ENCODE peak calls at places on chromosomes 16 and 17, in ten cellular contexts. I is heart left ventricle; L is endodermal cell; Y is ovary; A is caudate nucleus; B is ascending aorta; G is CD4-positive, CD25-positive, alpha-beta regulatory T cell; X is AG04450; H is A549; D is adrenal gland. N is an unnamed sample.

GRCh38 chr16:68643227-68643626 is 1.9 kb upstream of the CDH3 start:
- DNase-seq in Y (peak), G (no peak), D (no peak), X (no peak), L (peak), I (no peak), H (no peak), B (no peak), A (no peak), N (no peak)

GRCh38 chr16:68993885-68994284 is 111.6 kb upstream of the HAS3 start:
- DNase-seq in H (peak), I (no peak), D (no peak), B (no peak), A (no peak), X (peak), L (no peak), Y (no peak), G (no peak), N (no peak)

GRCh38 chr17:44787271-44787940 is 28.6 kb downstream of the ADAM11 start:
- DNase-seq in Y (no peak), A (no peak), H (no peak), G (no peak), D (no peak), L (peak), X (no peak), B (no peak), I (no peak), N (no peak)

GRCh38 chr16:84874553-84874952 is 54.8 kb downstream of the CRISPLD2 start:
- DNase-seq in X (no peak), B (no peak), D (no peak), Y (no peak), I (no peak), H (no peak), A (no peak), L (no peak), G (no peak), N (peak)

GRCh38 chr17:66255112-66255511 is 25.9 kb upstream of the APOH start:
- DNase-seq in Y (no peak), D (peak), A (no peak), X (peak), B (no peak), G (peak), L (no peak), I (no peak), H (no peak), N (peak)

GRCh38 chr16:79593754-79594153 is 6.8 kb downstream of the MAF start:
- DNase-seq in Y (no peak), H (no peak), X (no peak), B (no peak), A (no peak), I (no peak), G (no peak), D (no peak), L (no peak), N (no peak)

GRCh38 chr16:66924527-66925321 is 611 bp downstream of the RRAD start:
- DNase-seq in D (no peak), A (no peak), Y (peak), L (peak), H (peak), B (no peak), X (no peak), G (peak), I (peak), N (peak)

GRCh38 chr16:31134625-31135534 is 647 bp downstream of the PRSS8 start:
- DNase-seq in X (no peak), D (no peak), L (peak), A (no peak), B (no peak), G (no peak), Y (no peak), I (no peak), H (no peak), N (peak)

GRCh38 chr16:74592847-74593246 is 14.1 kb downstream of the GLG1 start:
- DNase-seq in L (no peak), H (no peak), Y (no peak), G (no peak), A (no peak), B (no peak), X (no peak), I (no peak), D (peak), N (no peak)

GRCh38 chr16:86751081-86752030 is 173.0 kb downstream of the FOXL1 start:
- DNase-seq in H (no peak), L (no peak), B (peak), Y (no peak), X (peak), I (no peak), A (no peak), D (no peak), G (no peak), N (no peak)

GRCh38 chr17:37182786-37183185 is 193.0 kb upstream of the C17orf78 start:
- DNase-seq in L (no peak), G (no peak), D (no peak), B (no peak), X (no peak), Y (no peak), A (no peak), H (no peak), I (no peak), N (no peak)

GRCh38 chr17:73901661-73902415 is 257.6 kb upstream of the SDK2 start:
- DNase-seq in H (no peak), D (peak), L (peak), B (no peak), G (peak), X (no peak), I (peak), A (no peak), Y (no peak), N (no peak)

GRCh38 chr16:67428146-67428731 is 2.7 kb upstream of the HSD11B2 start:
- DNase-seq in B (peak), Y (peak), I (peak), H (peak), L (peak), D (peak), A (peak), G (peak), X (no peak), N (peak)

GRCh38 chr17:14373587-14374259 is 72.8 kb downstream of the HS3ST3B1 start:
- DNase-seq in L (no peak), I (no peak), X (no peak), B (no peak), D (no peak), A (no peak), Y (no peak), H (no peak), G (no peak), N (peak)

GRCh38 chr17:62321451-62321850 is 58.9 kb upstream of the EFCAB3 start:
- DNase-seq in I (no peak), A (no peak), H (no peak), Y (no peak), D (no peak), L (peak), B (no peak), X (no peak), G (no peak), N (no peak)

GRCh38 chr16:83456934-83457333 is 350.8 kb upstream of the HSBP1 start:
- DNase-seq in I (no peak), H (no peak), X (no peak), A (no peak), B (no peak), D (no peak), L (no peak), Y (no peak), G (no peak), N (no peak)

GRCh38 chr16:73831197-73831596 is 465.4 kb upstream of the PSMD7 start:
- DNase-seq in Y (no peak), I (no peak), X (no peak), D (no peak), B (no peak), G (no peak), A (no peak), H (no peak), L (no peak), N (no peak)

GRCh38 chr17:60743282-60743681 is 65.6 kb downstream of the BCAS3 start:
- DNase-seq in D (no peak), Y (no peak), X (no peak), G (no peak), B (no peak), I (no peak), A (no peak), H (no peak), L (no peak), N (no peak)

DNA sequence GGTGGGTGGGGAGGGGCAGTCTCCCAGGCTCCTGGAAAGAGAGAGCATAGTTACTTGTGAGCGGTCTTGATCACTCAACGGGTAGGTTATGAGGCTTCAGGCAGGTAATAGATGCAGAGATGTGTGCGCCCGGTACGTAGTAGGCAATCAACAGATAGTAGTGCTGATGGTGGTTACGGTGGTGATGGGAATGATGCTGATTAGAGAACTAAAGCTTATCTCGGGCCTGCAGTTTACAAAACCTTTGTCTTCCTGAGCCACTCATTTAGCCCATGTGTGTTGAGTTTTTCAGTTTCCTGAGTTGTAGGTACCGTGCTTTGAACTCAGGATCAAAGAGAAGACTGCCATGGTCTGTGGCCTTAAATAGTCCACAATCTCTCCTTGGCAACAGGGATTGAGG is 401.0 kb downstream of the SNX29 start:
- DNase-seq in D (no peak), A (no peak), I (no peak), H (no peak), L (no peak), G (no peak), B (no peak), Y (no peak), X (no peak), N (no peak)
- H3K27ac ChIP-seq in D (no peak), A (no peak), I (no peak), H (no peak), L (no peak), G (no peak), B (no peak), Y (no peak), X (peak), N (no peak)

GRCh38 chr17:9229160-9229825 is 208.0 kb downstream of the NTN1 start:
- DNase-seq in G (no peak), I (no peak), A (no peak), L (no peak), Y (no peak), X (no peak), B (no peak), H (no peak), D (no peak), N (no peak)
- H3K27ac ChIP-seq in G (no peak), I (no peak), A (no peak), L (no peak), Y (no peak), X (no peak), B (peak), H (no peak), D (no peak), N (no peak)

GRCh38 chr17:64572682-64573154 is 65.9 kb downstream of the CEP95 start:
- DNase-seq in H (no peak), I (no peak), L (no peak), D (no peak), X (no peak), G (peak), Y (no peak), A (no peak), B (no peak), N (no peak)
- H3K27ac ChIP-seq in H (no peak), I (no peak), L (no peak), D (no peak), X (no peak), G (peak), Y (no peak), A (no peak), B (no peak), N (no peak)

GRCh38 chr17:17860761-17861107 is 23.9 kb upstream of the SREBF1 start:
- DNase-seq in X (no peak), Y (no peak), A (no peak), B (no peak), G (no peak), H (no peak), I (no peak), L (peak), D (no peak), N (no peak)
- H3K27ac ChIP-seq in X (no peak), Y (no peak), A (no peak), B (no peak), G (no peak), H (no peak), I (no peak), L (no peak), D (no peak), N (no peak)

GRCh38 chr17:50076591-50077235 is 18.4 kb upstream of the PDK2 start:
- DNase-seq in I (no peak), D (no peak), L (peak), X (no peak), A (no peak), H (no peak), B (no peak), G (no peak), Y (no peak), N (peak)
- H3K27ac ChIP-seq in I (no peak), D (no peak), L (no peak), X (no peak), A (no peak), H (no peak), B (peak), G (no peak), Y (no peak), N (no peak)

GRCh38 chr16:19644877-19645276 is 73.2 kb downstream of the KNOP1 start:
- DNase-seq in G (no peak), D (no peak), Y (peak), H (no peak), I (peak), L (no peak), X (no peak), B (peak), A (no peak), N (no peak)

GRCh38 chr16:19649980-19650379 is 68.0 kb downstream of the KNOP1 start:
- DNase-seq in A (no peak), H (no peak), Y (no peak), I (no peak), B (no peak), X (no peak), L (no peak), D (no peak), G (no peak), N (no peak)

GRCh38 chr16:19639986-19640421 is 78.0 kb downstream of the KNOP1 start:
- DNase-seq in G (peak), X (no peak), A (no peak), B (no peak), H (no peak), D (no peak), I (no peak), L (no peak), Y (no peak), N (no peak)

DNA sequence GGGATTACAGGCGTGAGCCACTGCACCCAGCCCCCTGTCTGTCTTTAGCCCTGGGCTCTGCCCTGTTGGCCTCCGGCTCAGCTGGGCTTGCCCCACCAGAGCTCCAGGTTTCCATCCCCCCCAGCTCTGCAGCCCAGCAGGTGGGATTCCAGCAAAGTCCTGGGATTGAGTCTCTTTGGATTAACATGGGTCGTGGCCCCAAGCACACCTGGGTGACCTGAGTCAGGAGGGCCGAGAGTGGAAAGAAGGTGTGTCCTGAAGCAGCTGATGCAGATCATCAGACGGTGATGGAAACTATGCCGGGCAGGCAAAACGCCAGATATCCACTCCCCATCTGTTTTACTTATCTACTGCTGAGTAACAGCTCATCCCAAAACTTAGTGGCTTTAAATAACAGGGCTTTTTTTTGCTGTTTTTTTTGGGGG is 72.5 kb downstream of the KNOP1 start:
- DNase-seq in Y (peak), B (no peak), D (no peak), L (no peak), X (no peak), A (no peak), H (no peak), G (no peak), I (peak), N (peak)
- H3K27ac ChIP-seq in Y (no peak), B (peak), D (no peak), L (no peak), X (no peak), A (no peak), H (no peak), G (no peak), I (peak), N (peak)

DNA sequence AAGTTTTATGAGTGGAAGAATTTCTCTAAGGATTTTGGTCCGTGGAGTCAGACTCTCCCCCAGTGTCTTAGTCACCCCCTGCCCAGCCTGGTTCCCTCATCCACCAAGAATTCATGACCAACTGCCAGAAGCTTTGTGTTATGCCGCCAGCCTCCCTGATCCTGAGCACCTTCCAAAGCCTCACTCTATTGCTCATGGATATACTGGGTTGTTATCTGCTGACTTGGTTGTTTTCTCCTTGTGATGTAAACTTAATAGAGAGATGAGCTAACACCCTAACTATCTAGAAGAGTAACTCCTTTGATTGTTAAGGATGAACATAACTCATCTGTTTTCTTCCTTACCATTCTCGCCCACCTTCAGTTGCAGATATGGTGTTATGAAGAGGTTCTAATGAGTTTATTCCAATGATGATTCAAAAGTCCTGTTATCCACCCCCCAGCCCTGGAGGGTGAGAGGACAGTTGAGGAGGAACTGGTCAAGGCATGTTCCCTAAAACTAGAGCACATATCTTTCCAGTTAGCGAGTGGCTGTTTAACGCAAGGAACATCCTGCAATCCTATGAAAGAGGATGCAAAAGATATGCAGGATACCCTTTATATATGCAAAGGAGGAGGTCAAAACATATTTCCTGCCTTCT is 1.5 kb upstream of the PSMD3 start:
- DNase-seq in L (no peak), G (no peak), B (no peak), Y (no peak), I (no peak), D (no peak), H (no peak), A (no peak), X (peak), N (peak)
- H3K27ac ChIP-seq in L (no peak), G (no peak), B (no peak), Y (no peak), I (no peak), D (no peak), H (no peak), A (no peak), X (peak), N (no peak)

GRCh38 chr17:2266865-2267228 is 36.7 kb downstream of the SMG6 start:
- DNase-seq in I (no peak), Y (no peak), H (no peak), D (no peak), L (no peak), A (no peak), X (no peak), B (no peak), G (peak), N (no peak)
- H3K27ac ChIP-seq in I (no peak), Y (no peak), H (no peak), D (no peak), L (no peak), A (no peak), X (no peak), B (no peak), G (peak), N (no peak)

GRCh38 chr17:80889231-80889896 is 102.3 kb upstream of the CHMP6 start:
- DNase-seq in D (no peak), A (no peak), G (peak), B (no peak), I (no peak), L (no peak), H (no peak), X (no peak), Y (no peak), N (no peak)

GRCh38 chr17:80892019-80892855 is 99.4 kb upstream of the CHMP6 start:
- DNase-seq in G (peak), Y (no peak), H (peak), A (peak), L (no peak), I (peak), D (peak), B (no peak), X (peak), N (peak)

GRCh38 chr17:80889897-80890550 is 101.6 kb upstream of the CHMP6 start:
- DNase-seq in Y (no peak), B (no peak), G (peak), X (no peak), A (no peak), I (no peak), L (no peak), D (no peak), H (no peak), N (no peak)

GRCh38 chr17:80891096-80892018 is 100.3 kb upstream of the CHMP6 start:
- DNase-seq in L (no peak), X (peak), G (peak), Y (no peak), I (no peak), H (peak), A (no peak), D (peak), B (no peak), N (peak)

GRCh38 chr17:80890551-80890930 is 101.1 kb upstream of the CHMP6 start:
- DNase-seq in X (no peak), H (no peak), A (no peak), I (no peak), L (no peak), Y (no peak), B (no peak), D (no peak), G (peak), N (no peak)
- H3K27ac ChIP-seq in X (peak), H (no peak), A (no peak), I (no peak), L (no peak), Y (no peak), B (no peak), D (no peak), G (peak), N (no peak)

GRCh38 chr17:82443465-82444283 is 6.9 kb downstream of the CYBC1 start:
- DNase-seq in G (no peak), I (no peak), L (no peak), H (no peak), D (peak), Y (peak), X (no peak), A (peak), B (no peak), N (no peak)

GRCh38 chr17:82440991-82441627 is 9.4 kb downstream of the CYBC1 start:
- DNase-seq in L (no peak), D (peak), I (no peak), H (no peak), Y (no peak), A (peak), B (peak), X (no peak), G (no peak), N (peak)

GRCh38 chr17:82442643-82443464 is 7.7 kb downstream of the CYBC1 start:
- DNase-seq in D (peak), A (no peak), H (no peak), Y (no peak), B (peak), I (no peak), X (no peak), L (no peak), G (no peak), N (peak)

GRCh38 chr17:82440377-82440981 is 10.1 kb downstream of the CYBC1 start:
- DNase-seq in D (no peak), A (no peak), I (no peak), L (peak), H (no peak), X (no peak), B (peak), Y (no peak), G (no peak), N (no peak)

DNA sequence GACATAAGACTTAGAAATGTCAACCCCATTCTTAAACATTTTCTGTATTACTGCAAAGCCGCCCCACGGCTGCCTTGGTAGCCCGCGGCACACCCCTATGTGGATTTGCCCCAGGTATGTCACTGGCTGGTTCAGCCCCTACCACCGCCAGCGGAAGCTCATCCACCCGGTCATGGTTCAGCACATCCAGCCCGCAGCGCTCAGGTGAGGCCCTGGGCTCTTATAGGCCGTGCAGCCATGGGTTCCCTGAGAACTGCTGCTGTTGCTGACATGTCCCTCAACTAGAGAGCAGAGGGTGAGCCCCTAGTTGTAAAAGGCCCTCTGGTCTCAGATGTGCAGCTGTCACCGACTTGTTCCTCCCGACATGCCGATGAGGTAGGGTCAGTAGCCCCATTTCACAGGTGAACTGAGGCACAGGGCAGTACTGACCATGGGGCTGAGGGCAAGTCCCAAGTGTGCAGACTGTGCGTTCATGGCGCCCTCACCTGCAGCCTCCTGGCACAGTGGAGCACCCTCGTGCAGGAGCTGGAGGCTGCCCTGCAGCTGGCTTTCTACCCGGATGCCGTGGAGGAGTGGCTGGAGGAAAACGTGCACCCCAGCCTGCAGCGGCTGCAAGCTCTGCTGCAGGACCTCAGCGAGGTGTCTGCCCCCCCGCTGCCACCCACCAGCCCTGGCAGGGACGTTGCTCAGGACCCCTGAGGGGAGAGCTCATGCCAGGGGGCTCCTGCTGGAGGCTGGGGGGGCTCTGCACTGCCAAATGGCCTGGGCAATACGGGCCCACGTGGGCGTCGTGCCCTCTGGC is 8.7 kb downstream of the CYBC1 start:
- DNase-seq in G (no peak), L (peak), Y (no peak), A (no peak), H (no peak), X (no peak), I (no peak), B (peak), D (peak), N (peak)
- H3K27ac ChIP-seq in G (no peak), L (no peak), Y (no peak), A (peak), H (no peak), X (no peak), I (no peak), B (no peak), D (no peak), N (no peak)

N was measured in trophoblast cell.